ENCODE peak calls at places on chromosomes 16 and 17, in four cellular contexts. L is GM12878, B is H1, O is HepG2. F is an unnamed sample.

GRCh38 chr16:68860978-68861892 is 17.9 kb downstream of the TANGO6 start:
- DNase-seq in B (no peak), L (no peak), O (peak; percentile 43), F (no peak)

GRCh38 chr17:15463363-15463762 is 4.1 kb downstream of the CDRT4 start:
- DNase-seq in O (peak; percentile 13), B (no peak), L (no peak), F (no peak)

GRCh38 chr17:82215095-82215971 is 2.7 kb upstream of the CCDC57 start:
- DNase-seq in O (peak; percentile 35), L (no peak), B (no peak), F (no peak)

GRCh38 chr16:28309811-28310311 is 17.5 kb downstream of the SBK1 start:
- DNase-seq in B (no peak), L (no peak), O (no peak), F (no peak)

GRCh38 chr17:74457146-74457819 is 9.2 kb upstream of the CD300A start:
- DNase-seq in L (no peak), B (peak; percentile 88), O (peak; percentile 71), F (peak; percentile 40)

GRCh38 chr17:73947281-73947975 is 256.1 kb upstream of the RPL38 start:
- DNase-seq in O (no peak), L (no peak), B (no peak), F (no peak)

GRCh38 chr17:41548844-41549595 is 20.9 kb upstream of the KRT19 start:
- DNase-seq in B (peak; percentile 95), O (peak; percentile 82), L (peak; percentile 12), F (peak; percentile 68)

GRCh38 chr16:6558661-6559060 is 774.0 kb upstream of the RBFOX1 start:
- DNase-seq in L (no peak), O (no peak), B (no peak), F (no peak)

GRCh38 chr17:59310263-59310920 is 21.1 kb upstream of the YPEL2 start:
- DNase-seq in B (no peak), L (no peak), O (no peak), F (no peak)

GRCh38 chr17:72527819-72528218 is 407.0 kb downstream of the SOX9 start:
- DNase-seq in O (no peak), B (no peak), L (no peak), F (no peak)

GRCh38 chr17:72531729-72532128 is 410.9 kb downstream of the SOX9 start:
- DNase-seq in O (no peak), B (no peak), L (no peak), F (no peak)

GRCh38 chr17:72530409-72530808 is 409.6 kb downstream of the SOX9 start:
- DNase-seq in O (no peak), L (no peak), B (no peak), F (no peak)

GRCh38 chr17:72528683-72529082 is 407.9 kb downstream of the SOX9 start:
- DNase-seq in B (no peak), O (no peak), L (no peak), F (no peak)

GRCh38 chr17:72529386-72529785 is 408.6 kb downstream of the SOX9 start:
- DNase-seq in L (no peak), B (no peak), O (no peak), F (no peak)
- TF ChIP-seq ZNF274 in L (no peak), B (no peak), O (no peak), F (no peak)

GRCh38 chr16:16148755-16149154 is 74.5 kb downstream of the ABCC6 start:
- DNase-seq in L (no peak), O (no peak), B (no peak), F (peak; percentile 48)
- TF ChIP-seq SUZ12 in L (no peak), O (no peak), B (no peak), F (no peak)

DNA sequence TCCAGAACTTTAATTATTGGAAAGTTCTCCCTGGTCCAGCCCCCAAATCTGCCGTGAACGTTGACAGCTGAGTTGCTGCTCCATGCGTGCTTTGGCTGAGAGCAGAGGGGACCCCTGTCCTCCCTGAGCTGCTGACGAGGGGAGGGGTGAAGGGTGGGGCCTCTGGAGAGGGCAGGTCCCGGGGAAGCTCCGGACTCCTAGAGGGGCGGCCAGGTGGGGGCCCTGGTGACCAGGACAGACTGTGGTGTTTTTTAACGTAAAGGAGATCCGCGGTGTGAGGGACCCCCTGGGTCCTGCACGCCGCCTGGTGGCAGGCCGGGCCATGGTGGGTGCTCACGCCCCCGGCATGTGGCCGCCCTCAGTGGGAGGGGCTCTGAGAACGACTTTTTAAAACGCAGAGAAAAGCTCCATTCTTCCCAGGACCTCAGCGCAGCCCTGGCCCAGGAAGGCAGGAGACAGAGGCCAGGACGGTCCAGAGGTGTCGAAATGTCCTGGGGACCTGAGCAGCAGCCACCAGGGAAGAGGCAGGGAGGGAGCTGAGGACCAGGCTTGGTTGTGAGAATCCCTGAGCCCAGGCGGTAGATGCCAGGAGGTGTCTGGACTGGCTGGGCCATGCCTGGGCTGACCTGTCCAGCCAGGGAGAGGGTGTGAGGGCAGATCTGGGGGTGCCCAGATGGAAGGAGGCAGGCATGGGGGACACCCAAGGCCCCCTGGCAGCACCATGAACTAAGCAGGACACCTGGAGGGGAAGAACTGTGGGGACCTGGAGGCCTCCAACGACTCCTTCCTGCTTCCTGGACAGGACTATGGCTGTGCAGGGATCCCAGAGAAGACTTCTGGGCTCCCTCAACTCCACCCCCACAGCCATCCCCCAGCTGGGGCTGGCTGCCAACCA is at the start of gene MC1R:
- DNase-seq in O (peak; percentile 88), B (peak; percentile 78), L (no peak), F (no peak)
- TF ChIP-seq ZNF274 in O (no peak), B (no peak), L (no peak), F (no peak)

DNA sequence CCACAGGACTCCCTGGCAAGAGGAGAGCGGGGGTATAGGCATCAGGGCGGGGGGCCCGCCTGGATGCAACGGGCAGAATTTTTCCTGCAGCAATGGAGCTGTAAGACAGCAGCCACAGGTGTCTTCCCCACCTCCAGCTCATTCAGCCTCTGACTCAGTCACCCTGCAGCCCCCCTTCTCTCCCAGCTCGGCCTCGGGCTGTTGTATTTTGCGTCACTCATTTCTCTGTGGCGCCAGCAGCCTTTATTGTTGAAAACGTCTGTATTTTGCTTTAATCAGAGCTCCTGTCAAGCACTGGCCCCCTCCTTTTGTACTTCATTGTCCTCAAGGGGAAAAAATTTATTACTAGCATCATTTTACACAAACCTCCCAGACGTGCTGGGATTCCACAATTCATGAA is 117.7 kb downstream of the WSCD1 start:
- DNase-seq in B (no peak), O (no peak), L (no peak), F (no peak)
- TF ChIP-seq SUZ12 in B (no peak), O (no peak), L (no peak), F (no peak)

GRCh38 chr17:3722716-3723115 is 987 bp upstream of the HASPIN start:
- DNase-seq in L (no peak), B (no peak), O (no peak), F (no peak)
- TF ChIP-seq ZNF274 in L (no peak), B (no peak), O (no peak), F (no peak)

F was measured in NT2/D1.